ENCODE peak calls at places on chromosomes 5 and 9, in nine cellular contexts. A, Y, G, O, E, Q, X, T and B are unnamed samples.

GRCh38 chr5:180639743-180640300 is 9.6 kb downstream of the FLT4 start:
- DNase-seq in A (no peak), Y (peak; percentile 6), G (no peak), O (peak; percentile 45), E (peak; percentile 60), Q (no peak), X (no peak), T (no peak), B (no peak)

GRCh38 chr5:172858990-172859811 is 25.1 kb downstream of the ERGIC1 start:
- DNase-seq in A (peak; percentile 88), Y (peak; percentile 80), G (no peak), O (no peak), E (no peak), Q (no peak), X (no peak), T (no peak), B (no peak)

GRCh38 chr5:136246122-136246521 is 53.2 kb upstream of the SMIM32 start:
- DNase-seq in A (no peak), Y (no peak), G (no peak), O (no peak), E (no peak), Q (no peak), X (no peak), T (no peak), B (no peak)

GRCh38 chr5:179275941-179276837 is 69.1 kb downstream of the ADAMTS2 start:
- DNase-seq in A (peak; percentile 97), Y (peak; percentile 59), G (no peak), O (peak; percentile 89), E (no peak), Q (peak; percentile 81), X (no peak), T (no peak), B (no peak)

GRCh38 chr9:127180457-127181314 is 58.3 kb upstream of the ANGPTL2 start:
- DNase-seq in A (no peak), Y (peak; percentile 3), G (no peak), O (peak; percentile 54), E (no peak), Q (no peak), X (no peak), T (no peak), B (no peak)

GRCh38 chr5:80781356-80781755 is 126.6 kb upstream of the DHFR start:
- DNase-seq in A (no peak), Y (no peak), G (no peak), O (no peak), E (no peak), Q (no peak), X (no peak), T (no peak), B (no peak)

GRCh38 chr9:130286781-130287428 is 21.3 kb downstream of the HMCN2 start:
- DNase-seq in A (no peak), Y (no peak), G (no peak), O (no peak), E (no peak), Q (no peak), X (no peak), T (no peak), B (no peak)

GRCh38 chr5:143887302-143887638 is 75.3 kb downstream of the HMHB1 start:
- DNase-seq in A (peak; percentile 54), Y (no peak), G (peak; percentile 86), O (peak; percentile 69), E (no peak), Q (peak; percentile 51), X (no peak), T (peak; percentile 44), B (no peak)

GRCh38 chr9:128554155-128554862 is 1.9 kb downstream of the SPTAN1 start:
- DNase-seq in A (peak; percentile 84), Y (peak; percentile 49), G (no peak), O (no peak), E (peak; percentile 45), Q (no peak), X (peak; percentile 32), T (peak; percentile 39), B (no peak)

GRCh38 chr5:66742083-66742895 is 146.1 kb downstream of the MAST4 start:
- DNase-seq in A (no peak), Y (peak; percentile 17), G (no peak), O (no peak), E (no peak), Q (no peak), X (no peak), T (peak; percentile 15), B (no peak)

GRCh38 chr9:114309096-114309495 is 13.8 kb upstream of the ORM1 start:
- DNase-seq in A (no peak), Y (no peak), G (no peak), O (peak; percentile 38), E (no peak), Q (no peak), X (no peak), T (no peak), B (no peak)

GRCh38 chr9:111298831-111299603 is 31.0 kb downstream of the OR2K2 start:
- DNase-seq in A (peak; percentile 50), Y (peak; percentile 11), G (peak; percentile 71), O (peak; percentile 83), E (peak; percentile 13), Q (peak; percentile 63), X (peak; percentile 34), T (peak; percentile 85), B (no peak)

GRCh38 chr5:1909346-1909985 is 26.7 kb upstream of the IRX4 start:
- DNase-seq in A (no peak), Y (peak; percentile 5), G (no peak), O (peak; percentile 21), E (no peak), Q (no peak), X (no peak), T (no peak), B (no peak)

GRCh38 chr5:72390836-72391235 is 70.7 kb downstream of the PTCD2 start:
- DNase-seq in A (no peak), Y (no peak), G (no peak), O (no peak), E (no peak), Q (no peak), X (no peak), T (no peak), B (no peak)

GRCh38 chr9:83060557-83060956 is 2.4 kb downstream of the RASEF start:
- DNase-seq in A (no peak), Y (no peak), G (peak; percentile 85), O (no peak), E (no peak), Q (no peak), X (no peak), T (no peak), B (no peak)

GRCh38 chr9:9746826-9747225 is 866.0 kb downstream of the PTPRD start:
- DNase-seq in A (no peak), Y (no peak), G (no peak), O (no peak), E (no peak), Q (no peak), X (no peak), T (no peak), B (no peak)

GRCh38 chr9:764105-764524 is 77.4 kb upstream of the DMRT1 start:
- DNase-seq in A (peak; percentile 76), Y (peak; percentile 76), G (no peak), O (peak; percentile 70), E (peak; percentile 58), Q (peak; percentile 31), X (peak; percentile 42), T (peak; percentile 30), B (no peak)

GRCh38 chr5:147509710-147510651 is at the start of gene DPYSL3:
- DNase-seq in A (peak; percentile 82), Y (peak; percentile 54), G (peak; percentile 48), O (peak; percentile 81), E (peak; percentile 74), Q (no peak), X (no peak), T (peak; percentile 11), B (no peak)

GRCh38 chr5:135236951-135237791 is 161.9 kb downstream of the MACROH2A1 start:
- DNase-seq in A (no peak), Y (no peak), G (no peak), O (peak; percentile 62), E (no peak), Q (no peak), X (no peak), T (no peak), B (no peak)

GRCh38 chr5:179974946-179975712 is 67.4 kb upstream of the TBC1D9B start:
- DNase-seq in A (no peak), Y (peak; percentile 59), G (peak; percentile 59), O (no peak), E (peak; percentile 64), Q (no peak), X (peak; percentile 56), T (peak; percentile 34), B (no peak)

GRCh38 chr5:76855961-76856360 is 6.1 kb downstream of the S100Z start:
- DNase-seq in A (no peak), Y (no peak), G (no peak), O (no peak), E (no peak), Q (no peak), X (no peak), T (no peak), B (no peak)

GRCh38 chr9:37942616-37943328 is 38.8 kb upstream of the SLC25A51 start:
- DNase-seq in A (no peak), Y (no peak), G (no peak), O (no peak), E (no peak), Q (no peak), X (no peak), T (no peak), B (no peak)

GRCh38 chr9:107282759-107283620 is at the start of gene RAD23B:
- DNase-seq in A (peak; percentile 98), Y (peak; percentile 99), G (peak; percentile 94), O (peak; percentile 99), E (peak; percentile 99), Q (peak; percentile 92), X (peak; percentile 97), T (peak; percentile 98), B (peak; percentile 99)

GRCh38 chr5:179839328-179840256 is 18.9 kb downstream of the SQSTM1 start:
- DNase-seq in A (no peak), Y (no peak), G (no peak), O (no peak), E (no peak), Q (no peak), X (no peak), T (no peak), B (no peak)

GRCh38 chr5:8923516-8923915 is 622.4 kb downstream of the SEMA5A start:
- DNase-seq in A (no peak), Y (no peak), G (no peak), O (no peak), E (no peak), Q (no peak), X (no peak), T (no peak), B (no peak)

GRCh38 chr9:77616191-77616590 is 31.9 kb downstream of the GNA14 start:
- DNase-seq in A (no peak), Y (no peak), G (peak; percentile 12), O (no peak), E (no peak), Q (no peak), X (no peak), T (no peak), B (no peak)